ENCODE peak calls at places on chromosomes 12 and 14, in ten cellular contexts. N is fibroblast of pulmonary artery; O is stimulated activated CD4-positive, alpha-beta T cell treated with anti-CD3 and anti-CD28 coated beads, Interleukin-2, amount 100 ng/mL, for 48 hours; H is NCI-H345; D is HFFc6; E is Caco-2; J is NCI-H774; V is activated CD4-positive, CD25-positive, alpha-beta regulatory T cell treated with anti-CD3 and anti-CD28 coated beads, Interleukin-2, amount 50 U/mL, for 72 hours; K is T-helper 2 cell treated with Interferon-gamma antibody and Interleukin-4, amounts not matched to agents 5 μg/mL and 100 μg/mL, for 36 hours; Y is T-helper 9 cell. A is an unnamed sample.

GRCh38 chr12:108810636-108811035 is 46.7 kb downstream of the SSH1 start:
- DNase-seq in K (no peak), J (no peak), Y (no peak), H (no peak), V (no peak), N (no peak), D (no peak), O (no peak), E (no peak), A (no peak)

GRCh38 chr12:121124402-121125109 is 8.1 kb upstream of the P2RX7 start:
- DNase-seq in N (peak; percentile 93), Y (no peak), V (no peak), O (no peak), E (peak; percentile 56), D (peak; percentile 98), J (no peak), H (no peak), K (peak; percentile 32), A (peak; percentile 11)

GRCh38 chr12:38350342-38351181 is 34.0 kb downstream of the ALG10B start:
- DNase-seq in N (no peak), V (no peak), E (no peak), J (no peak), K (no peak), O (no peak), Y (no peak), H (no peak), D (no peak), A (no peak)

GRCh38 chr12:56293785-56294184 is 6.3 kb downstream of the CS start:
- DNase-seq in Y (no peak), D (no peak), J (no peak), E (no peak), K (no peak), N (no peak), O (no peak), H (no peak), V (no peak), A (no peak)

GRCh38 chr14:23863836-23864235 is 89.7 kb upstream of the DHRS4 start:
- DNase-seq in H (no peak), D (no peak), O (no peak), K (no peak), V (no peak), Y (no peak), J (no peak), E (no peak), N (no peak), A (no peak)

GRCh38 chr12:4193821-4194220 is 79.7 kb upstream of the CCND2 start:
- DNase-seq in V (no peak), D (no peak), E (no peak), Y (no peak), K (no peak), N (no peak), O (no peak), H (no peak), J (no peak), A (no peak)

GRCh38 chr12:102548543-102548942 is 68.2 kb upstream of the IGF1 start:
- DNase-seq in V (no peak), O (no peak), Y (no peak), J (no peak), D (no peak), E (no peak), N (no peak), H (no peak), K (no peak), A (no peak)

GRCh38 chr12:17334784-17335183 is 728.8 kb upstream of the LMO3 start:
- DNase-seq in O (no peak), E (peak; percentile 39), N (no peak), H (no peak), J (no peak), K (no peak), V (no peak), Y (no peak), D (no peak), A (no peak)

GRCh38 chr14:54116972-54117371 is 160.3 kb upstream of the BMP4 start:
- DNase-seq in E (no peak), Y (no peak), V (no peak), O (no peak), K (no peak), D (peak; percentile 78), N (no peak), J (no peak), H (no peak), A (no peak)

GRCh38 chr14:21723431-21724045 is 49.9 kb upstream of the OR4E1 start:
- DNase-seq in E (peak; percentile 55), J (no peak), V (no peak), D (no peak), N (peak; percentile 24), H (no peak), O (peak; percentile 29), Y (peak; percentile 14), K (peak; percentile 23), A (no peak)

GRCh38 chr12:103928736-103929050 is 1.5 kb upstream of the HSP90B1 start:
- DNase-seq in D (no peak), K (peak; percentile 73), H (no peak), O (peak; percentile 18), V (peak; percentile 43), J (no peak), N (no peak), Y (peak; percentile 46), E (no peak), A (no peak)

GRCh38 chr12:2845280-2845679 is 10.4 kb upstream of the NRIP2 start:
- DNase-seq in E (no peak), V (no peak), N (peak; percentile 84), K (no peak), D (peak; percentile 19), H (no peak), Y (no peak), J (no peak), O (no peak), A (no peak)

GRCh38 chr14:58078471-58078870 is 73.5 kb downstream of the ARMH4 start:
- DNase-seq in V (no peak), J (no peak), K (no peak), D (peak; percentile 75), E (no peak), Y (no peak), O (no peak), N (peak; percentile 5), H (no peak), A (no peak)

GRCh38 chr12:44446181-44446580 is 429.9 kb downstream of the NELL2 start:
- DNase-seq in O (no peak), E (no peak), H (no peak), N (no peak), K (no peak), Y (no peak), J (no peak), V (no peak), D (no peak), A (no peak)

GRCh38 chr14:34220921-34221320 is 241.1 kb downstream of the SPTSSA start:
- DNase-seq in V (no peak), H (no peak), N (no peak), J (no peak), Y (no peak), E (no peak), O (no peak), K (peak; percentile 44), D (no peak), A (no peak)

GRCh38 chr14:47194051-47194450 is 481.4 kb downstream of the MDGA2 start:
- DNase-seq in J (no peak), V (no peak), O (no peak), H (no peak), K (no peak), D (no peak), E (no peak), Y (no peak), N (peak; percentile 23), A (no peak)

GRCh38 chr12:112422531-112422930 is 3.8 kb downstream of the PTPN11 start:
- DNase-seq in K (no peak), D (no peak), Y (no peak), N (peak; percentile 14), H (no peak), J (no peak), V (no peak), E (no peak), O (no peak), A (no peak)

GRCh38 chr14:101636081-101636560 is 74.8 kb downstream of the DIO3 start:
- DNase-seq in E (no peak), J (no peak), Y (no peak), K (peak; percentile 47), O (peak; percentile 24), H (no peak), N (no peak), V (peak; percentile 52), D (no peak), A (no peak)

GRCh38 chr14:105536051-105536450 is 9.7 kb downstream of the TMEM121 start:
- DNase-seq in E (no peak), D (no peak), N (no peak), Y (no peak), J (no peak), V (no peak), K (no peak), H (no peak), O (no peak), A (no peak)

GRCh38 chr12:26976687-26977086 is 37.5 kb downstream of the TM7SF3 start:
- DNase-seq in K (no peak), J (no peak), D (no peak), O (no peak), E (no peak), Y (no peak), H (peak; percentile 51), N (no peak), V (no peak), A (no peak)

GRCh38 chr14:89365071-89365801 is 51.8 kb downstream of the FOXN3 start:
- DNase-seq in E (no peak), J (no peak), V (peak; percentile 38), H (no peak), D (no peak), Y (peak; percentile 27), K (peak; percentile 63), N (peak; percentile 49), O (peak; percentile 25), A (no peak)

GRCh38 chr14:49623941-49624806 is 3.6 kb downstream of the MGAT2 start:
- DNase-seq in K (no peak), J (no peak), V (no peak), Y (peak; percentile 23), D (no peak), H (no peak), E (peak; percentile 64), O (no peak), N (no peak), A (no peak)

GRCh38 chr14:104776481-104776880 is 19.1 kb downstream of the AKT1 start:
- DNase-seq in O (no peak), V (no peak), N (no peak), H (no peak), E (no peak), J (no peak), D (no peak), K (no peak), Y (no peak), A (peak; percentile 48)

GRCh38 chr12:52929538-52929937 is 19.4 kb upstream of the KRT18 start:
- DNase-seq in J (no peak), V (no peak), E (no peak), Y (no peak), O (no peak), D (no peak), N (no peak), H (no peak), K (no peak), A (no peak)

GRCh38 chr12:77407951-77408350 is 342.6 kb upstream of the E2F7 start:
- DNase-seq in V (no peak), N (no peak), D (no peak), J (no peak), E (no peak), O (no peak), H (no peak), K (no peak), Y (no peak), A (no peak)

GRCh38 chr12:53287741-53288216 is 7.6 kb upstream of the PFDN5 start:
- DNase-seq in N (peak; percentile 74), V (peak; percentile 61), O (peak; percentile 49), K (peak; percentile 42), Y (peak; percentile 58), H (peak; percentile 38), J (no peak), E (peak; percentile 65), D (peak; percentile 26), A (peak; percentile 70)

GRCh38 chr12:100359822-100360221 is 2.9 kb downstream of the SLC17A8 start:
- DNase-seq in N (peak; percentile 10), H (no peak), J (no peak), V (no peak), Y (no peak), E (no peak), K (no peak), O (no peak), D (no peak), A (no peak)

GRCh38 chr14:79596531-79596930 is 614.8 kb downstream of the DIO2 start:
- DNase-seq in O (no peak), N (peak; percentile 77), H (no peak), V (no peak), E (peak; percentile 73), K (no peak), Y (no peak), J (no peak), D (peak; percentile 64), A (no peak)